ENCODE peak calls at places on chromosome 3, in ten cellular contexts. C, R, P, M, Z, U, B, Y, D and N are unnamed samples.

GRCh38 chr3:183862610-183863009 is 22.1 kb downstream of the PARL start:
- DNase-seq in C (no peak), R (no peak), P (no peak), M (no peak), Z (no peak), U (no peak), B (no peak), Y (no peak), D (no peak), N (no peak)

GRCh38 chr3:18425641-18426403 is 683 bp upstream of the SATB1 start:
- DNase-seq in C (peak; percentile 66), R (peak; percentile 66), P (no peak), M (peak; percentile 7), Z (no peak), U (no peak), B (peak; percentile 82), Y (peak; percentile 76), D (peak; percentile 72), N (peak; percentile 66)

GRCh38 chr3:172717493-172718088 is 6.7 kb upstream of the NCEH1 start:
- DNase-seq in C (no peak), R (no peak), P (peak; percentile 16), M (peak; percentile 14), Z (no peak), U (no peak), B (no peak), Y (no peak), D (no peak), N (no peak)

GRCh38 chr3:44993471-44994205 is 17.6 kb downstream of the EXOSC7 start:
- DNase-seq in C (no peak), R (no peak), P (no peak), M (peak; percentile 45), Z (no peak), U (no peak), B (no peak), Y (no peak), D (no peak), N (no peak)

GRCh38 chr3:142724682-142725351 is 983 bp downstream of the TRPC1 start:
- DNase-seq in C (no peak), R (peak; percentile 64), P (no peak), M (peak; percentile 34), Z (peak; percentile 58), U (no peak), B (peak; percentile 38), Y (peak; percentile 72), D (peak; percentile 76), N (peak; percentile 63)

GRCh38 chr3:155744626-155745324 is at the start of gene PLCH1:
- DNase-seq in C (peak; percentile 58), R (peak; percentile 70), P (peak; percentile 36), M (peak; percentile 55), Z (peak; percentile 67), U (peak; percentile 75), B (peak; percentile 59), Y (peak; percentile 86), D (peak; percentile 77), N (peak; percentile 77)

GRCh38 chr3:122714269-122714668 is 33.6 kb downstream of the PARP14 start:
- DNase-seq in C (no peak), R (no peak), P (no peak), M (no peak), Z (no peak), U (no peak), B (no peak), Y (no peak), D (no peak), N (no peak)

GRCh38 chr3:42803800-42804112 is 534 bp downstream of the HIGD1A start:
- DNase-seq in C (no peak), R (no peak), P (peak; percentile 68), M (peak; percentile 33), Z (peak; percentile 39), U (no peak), B (peak; percentile 33), Y (peak; percentile 55), D (no peak), N (peak; percentile 42)

GRCh38 chr3:100047455-100048141 is 66.7 kb downstream of the FILIP1L start:
- DNase-seq in C (peak; percentile 72), R (no peak), P (peak; percentile 82), M (peak; percentile 58), Z (peak; percentile 45), U (peak; percentile 3), B (no peak), Y (no peak), D (no peak), N (no peak)

GRCh38 chr3:156751461-156752025 is 74.6 kb upstream of the LEKR1 start:
- DNase-seq in C (no peak), R (no peak), P (no peak), M (peak; percentile 86), Z (no peak), U (no peak), B (no peak), Y (peak; percentile 43), D (no peak), N (peak; percentile 47)
- TF ChIP-seq CTCF in C (no peak), R (no peak), P (no peak), M (no peak), Z (no peak), U (no peak), B (no peak), Y (no peak), D (no peak), N (no peak)

GRCh38 chr3:141371882-141372281 is 3.6 kb downstream of the ZBTB38 start:
- DNase-seq in C (no peak), R (no peak), P (peak; percentile 78), M (no peak), Z (peak; percentile 31), U (no peak), B (no peak), Y (no peak), D (no peak), N (no peak)

GRCh38 chr3:141368925-141369794 is 856 bp downstream of the ZBTB38 start:
- DNase-seq in C (no peak), R (no peak), P (peak; percentile 69), M (peak; percentile 94), Z (no peak), U (no peak), B (no peak), Y (no peak), D (no peak), N (no peak)

GRCh38 chr3:141368062-141368924 is at the start of gene ZBTB38:
- DNase-seq in C (no peak), R (peak; percentile 93), P (peak; percentile 85), M (peak; percentile 98), Z (peak; percentile 21), U (peak; percentile 71), B (peak; percentile 54), Y (peak; percentile 30), D (peak; percentile 98), N (peak; percentile 54)

GRCh38 chr3:141372656-141373055 is 4.4 kb downstream of the ZBTB38 start:
- DNase-seq in C (no peak), R (no peak), P (no peak), M (no peak), Z (no peak), U (no peak), B (no peak), Y (no peak), D (no peak), N (no peak)

DNA sequence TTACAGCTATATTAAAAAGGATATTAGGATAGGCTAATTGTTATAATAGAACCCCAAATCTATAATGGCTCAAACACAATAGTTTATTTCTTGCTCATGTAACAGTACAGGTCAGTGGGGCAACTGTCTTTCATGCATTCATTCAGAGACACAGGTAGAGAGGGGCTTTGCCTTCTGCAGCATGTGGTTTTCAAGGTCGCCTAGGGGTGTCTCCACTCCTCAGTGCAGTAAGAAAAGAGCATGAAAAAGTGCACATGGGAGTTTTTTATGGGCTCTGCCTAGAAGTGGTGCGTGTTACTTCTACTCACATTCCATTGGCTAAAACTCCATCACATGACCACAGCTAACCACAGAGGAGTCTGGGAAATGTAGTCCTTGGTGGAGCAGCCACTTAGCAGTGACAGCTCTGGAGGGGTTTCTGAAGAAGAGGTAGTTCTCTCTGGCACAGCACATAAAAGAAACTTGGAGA is 1.8 kb downstream of the ZBTB38 start:
- DNase-seq in C (peak; percentile 80), R (no peak), P (peak; percentile 97), M (peak; percentile 97), Z (peak; percentile 82), U (peak; percentile 33), B (no peak), Y (no peak), D (peak; percentile 79), N (peak; percentile 40)
- TF ChIP-seq CTCF in C (peak; percentile 69), R (peak; percentile 46), P (peak; percentile 47), M (peak; percentile 19), Z (peak; percentile 52), U (peak; percentile 33), B (peak; percentile 31), Y (no peak), D (peak; percentile 24), N (no peak)

GRCh38 chr3:128438488-128439072 is 28.1 kb downstream of the DNAJB8 start:
- DNase-seq in C (no peak), R (no peak), P (peak; percentile 30), M (no peak), Z (no peak), U (no peak), B (no peak), Y (no peak), D (no peak), N (no peak)

GRCh38 chr3:128435561-128435960 is 31.1 kb downstream of the DNAJB8 start:
- DNase-seq in C (no peak), R (no peak), P (no peak), M (no peak), Z (no peak), U (no peak), B (no peak), Y (no peak), D (no peak), N (no peak)

GRCh38 chr3:128436214-128436613 is 30.5 kb downstream of the DNAJB8 start:
- DNase-seq in C (no peak), R (no peak), P (no peak), M (no peak), Z (no peak), U (no peak), B (no peak), Y (no peak), D (no peak), N (no peak)

GRCh38 chr3:128442070-128442469 is 24.6 kb downstream of the DNAJB8 start:
- DNase-seq in C (no peak), R (no peak), P (no peak), M (no peak), Z (no peak), U (no peak), B (no peak), Y (no peak), D (no peak), N (no peak)

GRCh38 chr3:128439226-128439625 is 27.5 kb downstream of the DNAJB8 start:
- DNase-seq in C (no peak), R (no peak), P (no peak), M (peak; percentile 48), Z (no peak), U (no peak), B (no peak), Y (no peak), D (no peak), N (no peak)
- TF ChIP-seq CTCF in C (no peak), R (no peak), P (no peak), M (no peak), Z (no peak), U (no peak), B (no peak), Y (no peak), D (no peak), N (no peak)

DNA sequence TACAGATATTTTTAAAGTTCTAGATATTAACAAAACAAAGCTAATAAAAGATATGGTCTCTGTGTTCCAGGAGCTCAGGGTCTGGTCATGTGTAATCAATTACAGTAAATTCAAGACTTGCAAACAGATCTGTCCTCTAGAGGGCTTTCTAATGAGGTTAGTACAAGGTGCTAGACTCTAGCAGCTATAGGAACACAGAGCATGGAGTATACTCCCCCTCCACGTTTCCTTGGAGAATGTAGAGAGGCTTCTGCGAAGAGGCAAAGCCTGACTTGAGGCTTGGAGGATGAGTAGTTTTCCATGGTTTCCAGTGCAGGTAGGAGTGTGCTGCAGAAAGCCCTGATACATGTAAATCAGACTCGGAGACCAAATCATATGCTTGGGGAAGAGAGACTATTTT is 32.7 kb upstream of the DLG1 start:
- DNase-seq in C (no peak), R (no peak), P (peak; percentile 18), M (peak; percentile 23), Z (no peak), U (no peak), B (no peak), Y (no peak), D (no peak), N (no peak)
- TF ChIP-seq CTCF in C (no peak), R (no peak), P (no peak), M (peak; percentile 6), Z (no peak), U (no peak), B (no peak), Y (no peak), D (no peak), N (no peak)